ENCODE peak calls at places on chromosomes 5 and 9, in ten cellular contexts. S is K562, E is sigmoid colon, X is HCT116, V is GM23338, K is prostate gland, C is HepG2, I is SK-N-SH, F is upper lobe of left lung, J is GM12878. M is an unnamed sample.

GRCh38 chr9:93549636-93550035 is 26.7 kb upstream of the PHF2 start:
- DNase-seq in F (no peak), J (no peak), X (no peak), S (no peak), V (no peak), E (no peak), I (no peak), C (no peak), K (no peak), M (no peak)

GRCh38 chr5:137300411-137301240 is 198.5 kb downstream of the SPOCK1 start:
- DNase-seq in V (no peak), C (no peak), X (no peak), J (no peak), E (no peak), S (no peak), F (no peak), K (no peak), I (no peak), M (no peak)

GRCh38 chr5:140251527-140251973 is 51.4 kb downstream of the PFDN1 start:
- DNase-seq in K (no peak), V (no peak), I (no peak), E (no peak), S (no peak), J (peak; percentile 61), C (no peak), X (peak; percentile 67), F (peak; percentile 61), M (no peak)

GRCh38 chr5:54595724-54596123 is 78.2 kb downstream of the SNX18 start:
- DNase-seq in E (no peak), X (no peak), F (no peak), V (no peak), J (no peak), K (no peak), S (no peak), I (no peak), C (no peak), M (no peak)

GRCh38 chr5:154196955-154197652 is 6.6 kb downstream of the GALNT10 start:
- DNase-seq in V (peak; percentile 51), J (no peak), E (no peak), I (peak; percentile 59), F (no peak), C (peak; percentile 46), S (peak; percentile 70), X (no peak), K (no peak), M (no peak)

GRCh38 chr5:180078348-180078747 is 6.8 kb upstream of the RNF130 start:
- DNase-seq in K (no peak), F (no peak), X (no peak), C (no peak), I (no peak), E (no peak), S (no peak), V (no peak), J (no peak), M (no peak)

GRCh38 chr9:87973791-87974292 is 491 bp downstream of the CDK20 start:
- DNase-seq in C (no peak), S (no peak), X (no peak), K (no peak), E (no peak), J (no peak), F (no peak), V (peak; percentile 28), I (peak; percentile 34), M (no peak)

GRCh38 chr9:98502311-98502975 is 206.3 kb downstream of the GABBR2 start:
- DNase-seq in K (no peak), X (no peak), S (no peak), J (no peak), C (no peak), V (no peak), F (peak; percentile 71), I (no peak), E (no peak), M (no peak)

GRCh38 chr5:191036-191948 is at the start of gene LRRC14B:
- DNase-seq in I (no peak), S (no peak), F (no peak), X (no peak), E (peak; percentile 87), K (peak; percentile 70), C (no peak), J (no peak), V (no peak), M (peak; percentile 84)

GRCh38 chr5:123132330-123132729 is 43.3 kb downstream of the PRDM6 start:
- DNase-seq in X (no peak), I (no peak), V (no peak), F (peak; percentile 41), E (no peak), C (no peak), K (no peak), J (no peak), S (no peak), M (no peak)

GRCh38 chr9:11618241-11618805 is 1005.5 kb upstream of the PTPRD start:
- DNase-seq in J (no peak), F (no peak), S (no peak), E (peak; percentile 46), V (peak; percentile 11), K (no peak), X (no peak), C (no peak), I (peak; percentile 21), M (no peak)

GRCh38 chr5:54873696-54874095 is 111.7 kb downstream of the ESM1 start:
- DNase-seq in J (no peak), V (no peak), X (no peak), E (no peak), S (no peak), F (no peak), C (no peak), K (no peak), I (no peak), M (no peak)

GRCh38 chr5:88675758-88676636 is 207.0 kb downstream of the MEF2C start:
- DNase-seq in I (peak; percentile 78), E (no peak), C (no peak), S (no peak), X (peak; percentile 34), F (no peak), V (peak; percentile 96), K (no peak), J (no peak), M (no peak)

GRCh38 chr5:98791110-98791509 is 17.6 kb downstream of the RGMB start:
- DNase-seq in F (no peak), K (no peak), C (no peak), E (no peak), V (no peak), X (no peak), J (no peak), S (no peak), I (no peak), M (no peak)

GRCh38 chr9:87640385-87640795 is 85.5 kb upstream of the CTSL start:
- DNase-seq in V (no peak), C (no peak), S (no peak), E (no peak), K (no peak), X (no peak), J (no peak), I (peak; percentile 78), F (no peak), M (no peak)

GRCh38 chr9:136799854-136800657 is 3.9 kb downstream of the CCDC183 start:
- DNase-seq in C (peak; percentile 85), V (peak; percentile 94), K (peak; percentile 93), F (peak; percentile 95), E (peak; percentile 86), J (no peak), S (peak; percentile 97), X (peak; percentile 60), I (peak; percentile 97), M (peak; percentile 95)
- TF ChIP-seq POLR2AphosphoS5 in C (peak; percentile 90), V (peak; percentile 74), K (peak; percentile 38), F (no peak), E (no peak), J (no peak), S (no peak), X (peak; percentile 60), I (no peak), M (peak; percentile 68)

GRCh38 chr5:160466889-160467554 is 45.4 kb downstream of the PTTG1 start:
- DNase-seq in F (no peak), I (no peak), K (no peak), J (no peak), C (peak; percentile 80), V (no peak), E (no peak), X (no peak), S (no peak), M (no peak)
- H3K4me1 ChIP-seq in F (peaks cover 14% of the 10 kb centered on the region), I (no peaks in the 10 kb centered on the region), K (no peaks in the 10 kb centered on the region), J (peaks cover 37% of the 10 kb centered on the region), C (peaks cover 85% of the 10 kb centered on the region), V (peaks cover 16% of the 10 kb centered on the region), E (no peaks in the 10 kb centered on the region), X (no peaks in the 10 kb centered on the region), S (no peaks in the 10 kb centered on the region), M (peaks cover 53% of the 10 kb centered on the region)

DNA sequence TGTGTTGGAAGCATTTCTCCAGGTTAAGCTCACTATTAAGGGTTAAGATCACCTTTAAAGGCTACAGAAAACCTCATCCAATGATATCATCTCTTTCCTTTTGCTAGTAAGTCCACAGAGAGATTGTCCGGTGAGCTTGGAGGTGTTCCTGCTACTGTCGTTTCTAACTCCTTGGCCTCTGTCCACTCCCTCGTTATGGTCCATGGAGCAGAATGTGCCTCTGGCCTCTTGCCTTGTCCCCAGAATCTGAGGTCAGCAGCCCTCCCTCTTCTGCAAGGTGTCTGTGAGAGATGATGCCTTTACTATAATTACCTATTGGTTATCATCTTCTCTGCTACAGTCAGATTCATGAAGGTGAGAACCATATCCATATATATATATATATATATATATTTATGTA is 15.0 kb downstream of the ORM2 start:
- DNase-seq in I (no peak), E (no peak), K (no peak), J (no peak), X (no peak), V (no peak), C (no peak), F (no peak), S (no peak), M (no peak)
- TF ChIP-seq CTCF in I (no peak), E (no peak), K (no peak), J (no peak), X (no peak), V (no peak), C (no peak), F (no peak), S (no peak), M (no peak)

GRCh38 chr5:39464096-39464495 is 39.3 kb upstream of the DAB2 start:
- DNase-seq in E (no peak), K (no peak), I (no peak), C (no peak), F (no peak), J (no peak), S (no peak), X (no peak), V (no peak), M (no peak)

GRCh38 chr5:39465843-39466242 is 41.1 kb upstream of the DAB2 start:
- DNase-seq in K (no peak), C (no peak), I (no peak), F (no peak), S (no peak), X (no peak), V (no peak), J (no peak), E (no peak), M (no peak)

GRCh38 chr5:39469173-39469572 is 44.4 kb upstream of the DAB2 start:
- DNase-seq in C (no peak), S (no peak), I (no peak), V (no peak), K (no peak), J (no peak), X (no peak), F (no peak), E (no peak), M (no peak)

GRCh38 chr5:39470021-39470420 is 45.2 kb upstream of the DAB2 start:
- DNase-seq in K (no peak), F (no peak), E (no peak), V (no peak), J (no peak), I (no peak), X (no peak), S (no peak), C (no peak), M (no peak)

GRCh38 chr5:39466804-39467203 is 42.0 kb upstream of the DAB2 start:
- DNase-seq in F (no peak), X (no peak), E (no peak), I (no peak), J (no peak), V (no peak), C (no peak), K (no peak), S (no peak), M (no peak)
- TF ChIP-seq POLR2AphosphoS5 in F (no peak), X (no peak), E (peak; percentile 24), I (no peak), J (no peak), V (no peak), C (no peak), K (no peak), S (no peak), M (no peak)